ENCODE peak calls at places on chromosomes 16 and 17, in four cellular contexts. V is dorsolateral prefrontal cortex, Z is IMR-90, K is GM23248. S is an unnamed sample.

GRCh38 chr16:47965439-47965838 is 190.4 kb downstream of the ABCC12 start:
- DNase-seq in V (no peak), Z (peak), K (no peak), S (no peak)

GRCh38 chr16:26491271-26491670 is 575.5 kb upstream of the C16orf82 start:
- DNase-seq in V (no peak), Z (no peak), K (no peak), S (no peak)

GRCh38 chr17:43780135-43780534 is at the start of gene CFAP97D1:
- DNase-seq in V (no peak), Z (no peak), K (no peak), S (no peak)

GRCh38 chr17:61218438-61218837 is 181.2 kb upstream of the TBX2 start:
- DNase-seq in V (no peak), Z (peak), K (peak), S (no peak)

GRCh38 chr16:15572329-15573001 is 70.5 kb downstream of the MARF1 start:
- DNase-seq in V (no peak), Z (peak), K (peak), S (no peak)

GRCh38 chr17:71494456-71494855 is 626.4 kb upstream of the SOX9 start:
- DNase-seq in V (no peak), Z (no peak), K (peak), S (no peak)

GRCh38 chr16:68003031-68003430 is 3.7 kb upstream of the DPEP2 start:
- DNase-seq in V (no peak), Z (peak), K (peak), S (no peak)

GRCh38 chr17:70137451-70138230 is 31.7 kb upstream of the KCNJ2 start:
- DNase-seq in V (no peak), Z (peak), K (peak), S (peak)

GRCh38 chr16:9297437-9298113 is 206.1 kb downstream of the HAPSTR1 start:
- DNase-seq in V (peak), Z (no peak), K (peak), S (no peak)

GRCh38 chr16:84475643-84476240 is 28.7 kb downstream of the MEAK7 start:
- DNase-seq in V (peak), Z (peak), K (no peak), S (peak)

GRCh38 chr16:637081-638018 is 1.2 kb upstream of the METTL26 start:
- DNase-seq in V (peak), Z (peak), K (peak), S (no peak)

GRCh38 chr16:13036600-13036999 is 135.2 kb downstream of the SHISA9 start:
- DNase-seq in V (no peak), Z (peak), K (peak), S (no peak)

GRCh38 chr17:65053354-65053881 is 3.1 kb downstream of the GNA13 start:
- DNase-seq in V (no peak), Z (no peak), K (no peak), S (no peak)

GRCh38 chr17:27888945-27889344 is 4.2 kb downstream of the LYRM9 start:
- DNase-seq in V (no peak), Z (peak), K (no peak), S (no peak)

GRCh38 chr17:42526031-42526444 is 10.0 kb upstream of the NAGLU start:
- DNase-seq in V (no peak), Z (peak), K (peak), S (no peak)

GRCh38 chr16:84088695-84089395 is 27.9 kb downstream of the MBTPS1 start:
- DNase-seq in V (no peak), Z (no peak), K (peak), S (no peak)

GRCh38 chr16:53770641-53771040 is 66.7 kb downstream of the FTO start:
- DNase-seq in V (no peak), Z (no peak), K (peak), S (no peak)

GRCh38 chr17:954431-955164 is 25.0 kb downstream of the NXN start:
- DNase-seq in V (no peak), Z (peak), K (no peak), S (no peak)

GRCh38 chr16:56279132-56279531 is 87.8 kb downstream of the GNAO1 start:
- DNase-seq in V (peak), Z (no peak), K (no peak), S (no peak)

GRCh38 chr16:61042736-61043135 is 993.5 kb downstream of the CDH8 start:
- DNase-seq in V (no peak), Z (no peak), K (no peak), S (no peak)

GRCh38 chr17:34645636-34646035 is 66.3 kb downstream of the TMEM132E start:
- DNase-seq in V (no peak), Z (no peak), K (no peak), S (no peak)

GRCh38 chr16:84482951-84483881 is 21.2 kb downstream of the MEAK7 start:
- DNase-seq in V (peak), Z (no peak), K (no peak), S (peak)

GRCh38 chr16:71499775-71500364 is 10.7 kb upstream of the ZNF19 start:
- DNase-seq in V (no peak), Z (peak), K (peak), S (no peak)

GRCh38 chr17:17061516-17061915 is 19.3 kb downstream of the MPRIP start:
- DNase-seq in V (peak), Z (no peak), K (no peak), S (peak)

GRCh38 chr17:37787055-37787720 is 42.3 kb upstream of the HNF1B start:
- DNase-seq in V (no peak), Z (peak), K (peak), S (no peak)

GRCh38 chr16:89629827-89630610 is 16.6 kb downstream of the DPEP1 start:
- DNase-seq in V (no peak), Z (no peak), K (no peak), S (no peak)

GRCh38 chr16:49094471-49094870 is 187.2 kb downstream of the CBLN1 start:
- DNase-seq in V (no peak), Z (no peak), K (no peak), S (no peak)

GRCh38 chr16:77961811-77962210 is 60.5 kb upstream of the CLEC3A start:
- DNase-seq in V (no peak), Z (peak), K (peak), S (no peak)

GRCh38 chr17:15171433-15172047 is 93.6 kb downstream of the PMP22 start:
- DNase-seq in V (peak), Z (peak), K (peak), S (peak)

GRCh38 chr16:66486199-66486772 is 59.2 kb downstream of the BEAN1 start:
- DNase-seq in V (no peak), Z (no peak), K (no peak), S (peak)

GRCh38 chr16:24700549-24701392 is 28.7 kb upstream of the TNRC6A start:
- DNase-seq in V (no peak), Z (peak), K (peak), S (peak)

GRCh38 chr17:63571632-63572310 is 21.5 kb downstream of the DCAF7 start:
- DNase-seq in V (no peak), Z (peak), K (peak), S (no peak)

GRCh38 chr16:29899516-29900101 is at the start of gene SEZ6L2:
- DNase-seq in V (peak), Z (peak), K (peak), S (peak)

GRCh38 chr16:20763461-20764232 is at the start of gene ACSM3:
- DNase-seq in V (no peak), Z (peak), K (peak), S (no peak)

GRCh38 chr17:76561799-76562268 is 22.0 kb downstream of the PRCD start:
- DNase-seq in V (no peak), Z (no peak), K (peak), S (no peak)

GRCh38 chr16:89720520-89720858 is 209 bp downstream of the VPS9D1 start:
- DNase-seq in V (no peak), Z (no peak), K (peak), S (no peak)

DNA sequence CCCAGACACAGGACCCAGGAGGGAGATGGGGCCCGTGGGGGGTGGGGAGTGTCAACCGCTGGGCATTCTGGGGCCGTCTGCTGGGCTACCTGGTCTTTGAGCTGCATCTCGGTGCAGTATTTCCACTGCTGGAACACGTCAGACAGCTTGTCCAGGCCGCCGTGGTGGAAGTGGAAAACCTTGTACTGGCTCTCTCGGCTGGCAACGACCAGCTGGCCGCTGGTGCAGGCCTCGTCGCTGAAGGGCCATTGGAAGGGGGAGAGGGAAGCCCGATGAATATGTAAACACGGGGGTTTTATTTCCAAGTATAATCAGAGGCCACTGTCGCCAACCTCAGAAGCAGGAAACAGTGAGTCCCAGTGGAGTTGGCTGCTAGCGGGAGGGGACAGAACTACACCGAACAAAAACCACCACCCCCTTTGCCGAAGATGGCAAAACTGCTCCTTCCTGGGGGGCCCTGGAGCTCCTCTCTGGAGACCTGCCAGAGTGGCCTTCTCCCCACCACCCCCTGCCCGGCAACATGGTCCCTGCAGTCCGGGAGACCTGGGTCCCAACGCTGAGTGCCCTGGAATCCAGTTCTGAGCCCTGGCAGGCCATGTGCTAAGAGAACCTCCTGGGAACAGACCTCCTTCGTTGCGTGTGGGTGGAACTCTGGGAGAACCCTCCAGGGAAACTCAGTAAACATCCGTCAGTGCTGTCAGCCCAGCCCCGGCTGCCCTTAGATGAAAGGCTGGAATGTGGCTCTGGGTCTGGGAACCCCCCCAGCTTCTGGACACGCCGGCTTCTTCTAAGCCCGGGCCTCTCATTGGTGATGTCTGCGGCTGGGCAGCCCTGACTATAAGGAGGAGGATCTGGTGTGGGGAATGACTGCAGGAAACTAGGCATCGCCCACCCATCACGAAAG is 84.1 kb downstream of the TBC1D16 start:
- DNase-seq in V (peak), Z (peak), K (peak), S (peak)
- H3K27ac ChIP-seq in V (peak), Z (peak), K (no peak), S (peak)

GRCh38 chr16:11100239-11100750 is 155.7 kb downstream of the SOCS1 start:
- DNase-seq in V (no peak), Z (peak), K (peak), S (peak)
- H3K27ac ChIP-seq in V (no peak), Z (peak), K (peak), S (peak)

GRCh38 chr16:50592996-50593395 is 44.8 kb downstream of the NKD1 start:
- DNase-seq in V (no peak), Z (no peak), K (no peak), S (no peak)
- H3K27ac ChIP-seq in V (no peak), Z (no peak), K (no peak), S (no peak)

GRCh38 chr17:13575466-13575865 is 26.3 kb downstream of the HS3ST3A1 start:
- DNase-seq in V (no peak), Z (no peak), K (no peak), S (no peak)
- H3K27ac ChIP-seq in V (no peak), Z (no peak), K (no peak), S (no peak)

GRCh38 chr17:40448213-40448638 is 5.0 kb downstream of the IGFBP4 start:
- DNase-seq in V (no peak), Z (peak), K (peak), S (no peak)

GRCh38 chr17:40452074-40452787 is 9.0 kb downstream of the IGFBP4 start:
- DNase-seq in V (no peak), Z (peak), K (peak), S (no peak)

GRCh38 chr17:40451420-40451819 is 8.2 kb downstream of the IGFBP4 start:
- DNase-seq in V (no peak), Z (peak), K (peak), S (no peak)

GRCh38 chr17:40448639-40449261 is 5.5 kb downstream of the IGFBP4 start:
- DNase-seq in V (no peak), Z (peak), K (peak), S (no peak)

DNA sequence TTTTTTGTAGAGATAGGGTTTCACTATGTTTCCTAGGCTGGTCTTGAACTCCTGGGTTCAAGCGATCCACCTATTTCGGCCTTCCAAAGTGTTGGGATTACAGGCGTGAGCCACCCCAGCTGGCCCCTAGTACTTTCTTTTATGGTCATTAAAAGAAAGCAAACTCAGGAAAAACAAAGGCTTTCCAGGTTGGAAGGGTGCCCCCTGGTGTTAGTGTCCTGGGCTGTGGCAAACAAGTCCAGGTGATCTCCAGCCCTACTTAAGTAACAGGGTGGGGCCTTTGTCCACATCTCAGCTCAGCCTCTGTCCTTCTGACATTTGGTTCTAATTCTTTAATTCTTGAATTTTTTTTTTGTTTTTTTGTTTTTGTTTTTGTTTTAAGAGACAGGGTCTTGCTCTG is 6.9 kb downstream of the IGFBP4 start:
- DNase-seq in V (no peak), Z (peak), K (peak), S (no peak)
- H3K27ac ChIP-seq in V (no peak), Z (peak), K (peak), S (peak)